ENCODE peak calls at places on chromosomes 2 and 18, in six cellular contexts. One of them, this sample, is unnamed.
A peak's percentile ranks its signal among the peaks of the same experiment; 100 is the strongest.

GRCh38 chr18:53753616-53754015 is 470.9 kb downstream of the MBD2 start:
- DNase-seq in HCT116: no peak
- DNase-seq in right lobe of liver: no peak
- DNase-seq in heart left ventricle: no peak
- DNase-seq in CD4-positive, alpha-beta memory T cell: no peak
- DNase-seq in stomach: no peak
- DNase-seq in this sample: no peak

GRCh38 chr2:116809074-116809473 is 1005.4 kb upstream of the DDX18 start:
- DNase-seq in CD4-positive, alpha-beta memory T cell: no peak
- DNase-seq in heart left ventricle: no peak
- DNase-seq in right lobe of liver: no peak
- DNase-seq in HCT116: no peak
- DNase-seq in stomach: no peak
- DNase-seq in this sample: no peak

GRCh38 chr2:95022309-95023221 is 2.9 kb upstream of the MAL start:
- DNase-seq in right lobe of liver: peak; percentile 61
- DNase-seq in heart left ventricle: peak; percentile 32
- DNase-seq in HCT116: peak; percentile 34
- DNase-seq in stomach: peak; percentile 79
- DNase-seq in CD4-positive, alpha-beta memory T cell: peak; percentile 79
- DNase-seq in this sample: peak; percentile 76

GRCh38 chr2:126496493-126496892 is 159.5 kb upstream of the GYPC start:
- DNase-seq in heart left ventricle: no peak
- DNase-seq in HCT116: no peak
- DNase-seq in stomach: no peak
- DNase-seq in right lobe of liver: no peak
- DNase-seq in CD4-positive, alpha-beta memory T cell: no peak
- DNase-seq in this sample: no peak

GRCh38 chr18:23143871-23144270 is 8.6 kb downstream of the CABLES1 start:
- DNase-seq in HCT116: no peak
- DNase-seq in right lobe of liver: no peak
- DNase-seq in CD4-positive, alpha-beta memory T cell: no peak
- DNase-seq in stomach: no peak
- DNase-seq in heart left ventricle: no peak
- DNase-seq in this sample: peak; percentile 71

GRCh38 chr2:207356604-207357003 is 173.2 kb upstream of the CREB1 start:
- DNase-seq in heart left ventricle: no peak
- DNase-seq in CD4-positive, alpha-beta memory T cell: no peak
- DNase-seq in HCT116: no peak
- DNase-seq in stomach: no peak
- DNase-seq in right lobe of liver: no peak
- DNase-seq in this sample: no peak

GRCh38 chr2:238939521-238940403 is 91.9 kb downstream of the TWIST2 start:
- DNase-seq in stomach: no peak
- DNase-seq in CD4-positive, alpha-beta memory T cell: no peak
- DNase-seq in right lobe of liver: no peak
- DNase-seq in heart left ventricle: no peak
- DNase-seq in HCT116: no peak
- DNase-seq in this sample: no peak

GRCh38 chr2:26605195-26605968 is 35.8 kb downstream of the CIB4 start:
- DNase-seq in CD4-positive, alpha-beta memory T cell: peak; percentile 21
- DNase-seq in stomach: no peak
- DNase-seq in right lobe of liver: no peak
- DNase-seq in heart left ventricle: no peak
- DNase-seq in HCT116: peak; percentile 61
- DNase-seq in this sample: no peak

GRCh38 chr18:58308463-58308862 is 264.4 kb downstream of the NEDD4L start:
- DNase-seq in heart left ventricle: no peak
- DNase-seq in stomach: no peak
- DNase-seq in CD4-positive, alpha-beta memory T cell: no peak
- DNase-seq in HCT116: no peak
- DNase-seq in right lobe of liver: no peak
- DNase-seq in this sample: no peak

GRCh38 chr2:37300578-37300977 is 24.1 kb downstream of the PRKD3 start:
- DNase-seq in stomach: no peak
- DNase-seq in heart left ventricle: no peak
- DNase-seq in HCT116: no peak
- DNase-seq in CD4-positive, alpha-beta memory T cell: no peak
- DNase-seq in right lobe of liver: no peak
- DNase-seq in this sample: no peak

GRCh38 chr2:216222650-216223352 is 113.7 kb downstream of the XRCC5 start:
- DNase-seq in CD4-positive, alpha-beta memory T cell: peak; percentile 5
- DNase-seq in stomach: no peak
- DNase-seq in heart left ventricle: no peak
- DNase-seq in right lobe of liver: no peak
- DNase-seq in HCT116: no peak
- DNase-seq in this sample: no peak

GRCh38 chr2:128302011-128302743 is 16.5 kb downstream of the HS6ST1 start:
- DNase-seq in HCT116: no peak
- DNase-seq in heart left ventricle: no peak
- DNase-seq in right lobe of liver: no peak
- DNase-seq in stomach: no peak
- DNase-seq in CD4-positive, alpha-beta memory T cell: no peak
- DNase-seq in this sample: no peak

GRCh38 chr2:114926303-114926702 is 483.9 kb downstream of the DPP10 start:
- DNase-seq in heart left ventricle: no peak
- DNase-seq in stomach: no peak
- DNase-seq in right lobe of liver: no peak
- DNase-seq in HCT116: no peak
- DNase-seq in CD4-positive, alpha-beta memory T cell: no peak
- DNase-seq in this sample: no peak

GRCh38 chr2:191665286-191665685 is 12.7 kb upstream of the NABP1 start:
- DNase-seq in stomach: no peak
- DNase-seq in right lobe of liver: no peak
- DNase-seq in CD4-positive, alpha-beta memory T cell: no peak
- DNase-seq in HCT116: no peak
- DNase-seq in heart left ventricle: no peak
- DNase-seq in this sample: no peak

GRCh38 chr2:2222931-2223330 is 108.1 kb downstream of the MYT1L start:
- DNase-seq in HCT116: no peak
- DNase-seq in CD4-positive, alpha-beta memory T cell: no peak
- DNase-seq in stomach: no peak
- DNase-seq in right lobe of liver: no peak
- DNase-seq in heart left ventricle: no peak
- DNase-seq in this sample: no peak

GRCh38 chr18:59514193-59514592 is 155.1 kb upstream of the LMAN1 start:
- DNase-seq in heart left ventricle: peak; percentile 73
- DNase-seq in stomach: no peak
- DNase-seq in HCT116: no peak
- DNase-seq in right lobe of liver: no peak
- DNase-seq in CD4-positive, alpha-beta memory T cell: no peak
- DNase-seq in this sample: no peak

GRCh38 chr2:112794131-112794733 is 9.9 kb upstream of the IL1A start:
- DNase-seq in right lobe of liver: peak; percentile 67
- DNase-seq in stomach: peak; percentile 44
- DNase-seq in heart left ventricle: no peak
- DNase-seq in CD4-positive, alpha-beta memory T cell: no peak
- DNase-seq in HCT116: peak; percentile 49
- DNase-seq in this sample: peak; percentile 74

GRCh38 chr2:10919776-10920606 is 8.3 kb downstream of the KCNF1 start:
- DNase-seq in CD4-positive, alpha-beta memory T cell: no peak
- DNase-seq in stomach: no peak
- DNase-seq in right lobe of liver: no peak
- DNase-seq in HCT116: no peak
- DNase-seq in heart left ventricle: no peak
- DNase-seq in this sample: no peak

GRCh38 chr18:74378179-74378682 is 62.6 kb downstream of the C18orf63 start:
- DNase-seq in HCT116: no peak
- DNase-seq in right lobe of liver: no peak
- DNase-seq in stomach: no peak
- DNase-seq in CD4-positive, alpha-beta memory T cell: peak; percentile 59
- DNase-seq in heart left ventricle: no peak
- DNase-seq in this sample: no peak

GRCh38 chr2:119756837-119757236 is 2.9 kb upstream of the PTPN4 start:
- DNase-seq in stomach: peak; percentile 82
- DNase-seq in HCT116: peak; percentile 62
- DNase-seq in right lobe of liver: peak; percentile 91
- DNase-seq in CD4-positive, alpha-beta memory T cell: no peak
- DNase-seq in heart left ventricle: peak; percentile 37
- DNase-seq in this sample: no peak

GRCh38 chr18:49926076-49926745 is 112.9 kb upstream of the ACAA2 start:
- DNase-seq in heart left ventricle: no peak
- DNase-seq in stomach: no peak
- DNase-seq in CD4-positive, alpha-beta memory T cell: no peak
- DNase-seq in HCT116: no peak
- DNase-seq in right lobe of liver: no peak
- DNase-seq in this sample: no peak

DNA sequence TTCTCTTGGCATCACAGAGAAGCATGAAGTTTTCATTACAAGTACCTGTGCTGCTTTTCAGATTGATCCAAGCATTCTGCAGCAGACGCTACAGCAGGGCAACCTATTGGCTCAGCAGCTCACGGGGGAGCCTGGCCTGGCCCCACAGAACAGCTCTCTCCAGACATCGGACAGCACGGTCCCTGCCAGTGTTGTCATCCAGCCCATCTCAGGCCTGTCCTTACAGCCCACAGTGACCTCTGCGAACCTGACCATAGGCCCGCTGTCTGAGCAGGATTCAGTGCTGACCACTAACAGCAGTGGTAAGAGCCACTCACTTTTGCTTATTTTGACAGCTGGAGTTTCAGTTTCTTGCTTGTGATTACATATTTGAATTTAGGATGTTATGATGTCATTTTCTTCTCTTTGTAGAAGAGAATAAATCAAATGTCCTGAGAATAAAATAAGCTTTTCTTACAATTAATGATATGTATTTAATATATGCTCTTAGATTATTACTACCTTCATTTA is 104.9 kb downstream of the ZNF236 start:
- DNase-seq in CD4-positive, alpha-beta memory T cell: no peak
- DNase-seq in stomach: no peak
- DNase-seq in heart left ventricle: no peak
- DNase-seq in HCT116: no peak
- DNase-seq in right lobe of liver: no peak
- DNase-seq in this sample: no peak
- H3K36me3 ChIP-seq in CD4-positive, alpha-beta memory T cell: peaks cover 36% of the 10 kb centered on the region
- H3K36me3 ChIP-seq in stomach: peaks cover 74% of the 10 kb centered on the region
- H3K36me3 ChIP-seq in heart left ventricle: no peaks in the 10 kb centered on the region
- H3K36me3 ChIP-seq in HCT116: no peaks in the 10 kb centered on the region
- H3K36me3 ChIP-seq in right lobe of liver: peaks cover 35% of the 10 kb centered on the region
- H3K36me3 ChIP-seq in this sample: peaks cover 78% of the 10 kb centered on the region

GRCh38 chr2:132424526-132425121 is 8.0 kb downstream of the GPR39 start:
- DNase-seq in HCT116: no peak
- DNase-seq in stomach: no peak
- DNase-seq in right lobe of liver: peak; percentile 70
- DNase-seq in heart left ventricle: no peak
- DNase-seq in CD4-positive, alpha-beta memory T cell: no peak
- DNase-seq in this sample: no peak

GRCh38 chr2:132417430-132418035 is 928 bp downstream of the GPR39 start:
- DNase-seq in CD4-positive, alpha-beta memory T cell: no peak
- DNase-seq in HCT116: no peak
- DNase-seq in right lobe of liver: no peak
- DNase-seq in heart left ventricle: no peak
- DNase-seq in stomach: no peak
- DNase-seq in this sample: no peak

GRCh38 chr2:132421198-132421780 is 4.7 kb downstream of the GPR39 start:
- DNase-seq in right lobe of liver: no peak
- DNase-seq in heart left ventricle: no peak
- DNase-seq in stomach: no peak
- DNase-seq in CD4-positive, alpha-beta memory T cell: no peak
- DNase-seq in HCT116: no peak
- DNase-seq in this sample: no peak

GRCh38 chr2:132416996-132417395 is 391 bp downstream of the GPR39 start:
- DNase-seq in heart left ventricle: no peak
- DNase-seq in right lobe of liver: no peak
- DNase-seq in CD4-positive, alpha-beta memory T cell: no peak
- DNase-seq in stomach: no peak
- DNase-seq in HCT116: no peak
- DNase-seq in this sample: no peak

GRCh38 chr2:132420776-132421175 is 4.2 kb downstream of the GPR39 start:
- DNase-seq in stomach: no peak
- DNase-seq in HCT116: no peak
- DNase-seq in heart left ventricle: no peak
- DNase-seq in CD4-positive, alpha-beta memory T cell: no peak
- DNase-seq in right lobe of liver: no peak
- DNase-seq in this sample: no peak
- H3K4me3 ChIP-seq in stomach: no peak overlapping the region
- H3K4me3 ChIP-seq in HCT116: no peak overlapping the region
- H3K4me3 ChIP-seq in heart left ventricle: no peak overlapping the region
- H3K4me3 ChIP-seq in CD4-positive, alpha-beta memory T cell: no peak overlapping the region
- H3K4me3 ChIP-seq in right lobe of liver: no peak overlapping the region
- H3K4me3 ChIP-seq in this sample: no peak overlapping the region

GRCh38 chr2:205357732-205358131 is 324.6 kb upstream of the NRP2 start:
- DNase-seq in stomach: no peak
- DNase-seq in heart left ventricle: no peak
- DNase-seq in right lobe of liver: no peak
- DNase-seq in HCT116: no peak
- DNase-seq in CD4-positive, alpha-beta memory T cell: no peak
- DNase-seq in this sample: no peak

GRCh38 chr2:205347899-205348298 is 334.4 kb upstream of the NRP2 start:
- DNase-seq in stomach: no peak
- DNase-seq in heart left ventricle: no peak
- DNase-seq in CD4-positive, alpha-beta memory T cell: no peak
- DNase-seq in HCT116: no peak
- DNase-seq in right lobe of liver: no peak
- DNase-seq in this sample: no peak

GRCh38 chr2:205352593-205352992 is 329.7 kb upstream of the NRP2 start:
- DNase-seq in heart left ventricle: no peak
- DNase-seq in stomach: no peak
- DNase-seq in HCT116: no peak
- DNase-seq in right lobe of liver: no peak
- DNase-seq in CD4-positive, alpha-beta memory T cell: no peak
- DNase-seq in this sample: no peak

DNA sequence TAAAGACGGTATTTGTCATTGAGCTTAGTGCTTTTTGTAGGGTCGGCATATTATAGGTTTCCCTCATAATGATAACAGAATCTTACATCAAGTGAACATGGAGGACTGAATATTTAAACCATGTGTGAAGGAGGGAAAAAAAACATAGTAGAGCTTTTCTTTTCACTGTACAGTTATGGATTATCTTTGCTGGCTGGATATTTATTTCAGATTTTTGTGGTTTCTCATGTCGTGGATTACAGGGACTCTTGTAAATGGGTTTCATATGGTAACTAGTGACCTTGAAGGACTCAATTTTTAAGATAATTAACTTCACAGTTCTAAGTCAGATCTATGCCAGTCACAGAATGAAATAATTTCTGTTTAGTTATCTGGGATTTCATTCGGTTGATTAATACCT is 330.2 kb upstream of the NRP2 start:
- DNase-seq in heart left ventricle: no peak
- DNase-seq in right lobe of liver: no peak
- DNase-seq in HCT116: no peak
- DNase-seq in CD4-positive, alpha-beta memory T cell: no peak
- DNase-seq in stomach: no peak
- DNase-seq in this sample: no peak
- H3K27ac ChIP-seq in heart left ventricle: no peak overlapping the region
- H3K27ac ChIP-seq in right lobe of liver: no peak overlapping the region
- H3K27ac ChIP-seq in HCT116: no peak overlapping the region
- H3K27ac ChIP-seq in CD4-positive, alpha-beta memory T cell: no peak overlapping the region
- H3K27ac ChIP-seq in stomach: no peak overlapping the region
- H3K27ac ChIP-seq in this sample: no peak overlapping the region

DNA sequence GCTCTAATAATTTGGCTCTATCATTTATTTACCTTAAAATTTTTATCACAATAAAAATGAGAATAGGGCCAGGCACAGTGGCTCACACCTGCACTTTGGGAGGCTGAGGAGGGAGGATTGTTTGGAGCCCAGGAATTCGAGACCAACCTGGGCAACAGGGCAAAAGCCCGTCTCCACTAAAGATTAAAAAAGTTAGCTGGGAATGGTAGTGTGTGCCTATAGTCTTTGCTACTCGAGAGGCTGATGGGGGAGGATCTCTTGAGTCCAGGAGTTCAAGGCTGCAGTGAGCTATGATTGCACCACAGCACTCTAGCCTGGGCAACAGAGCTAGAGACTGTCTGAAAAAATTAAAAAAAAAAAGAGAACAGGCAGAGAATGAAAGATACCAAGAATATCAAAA is 5.7 kb downstream of the MPHOSPH10 start:
- DNase-seq in stomach: no peak
- DNase-seq in right lobe of liver: no peak
- DNase-seq in HCT116: no peak
- DNase-seq in heart left ventricle: no peak
- DNase-seq in CD4-positive, alpha-beta memory T cell: no peak
- DNase-seq in this sample: no peak
- H3K36me3 ChIP-seq in stomach: peaks cover 84% of the 10 kb centered on the region
- H3K36me3 ChIP-seq in right lobe of liver: peaks cover 81% of the 10 kb centered on the region
- H3K36me3 ChIP-seq in HCT116: peaks cover 61% of the 10 kb centered on the region
- H3K36me3 ChIP-seq in heart left ventricle: no peaks in the 10 kb centered on the region
- H3K36me3 ChIP-seq in CD4-positive, alpha-beta memory T cell: peaks cover 64% of the 10 kb centered on the region
- H3K36me3 ChIP-seq in this sample: peaks cover 83% of the 10 kb centered on the region